ENCODE peak calls at places on chromosomes 6 and 20, in eight cellular contexts. J is upper lobe of right lung, Z is Peyer's patch, P is heart right ventricle, H is body of pancreas, Y is tibial artery, B is cardiac muscle cell, G is prostate gland. K is an unnamed sample.

GRCh38 chr6:112433457-112433856 is 86.3 kb downstream of the RFPL4B start:
- DNase-seq in J (no peak), Z (no peak), P (no peak), H (no peak), Y (no peak), B (no peak), G (peak; percentile 49), K (no peak)

GRCh38 chr6:12151433-12151820 is 138.7 kb upstream of the EDN1 start:
- DNase-seq in J (no peak), Z (no peak), P (no peak), H (no peak), Y (no peak), B (no peak), G (no peak), K (no peak)

GRCh38 chr20:57698191-57698866 is 11.5 kb downstream of the PMEPA1 start:
- DNase-seq in J (no peak), Z (peak; percentile 63), P (no peak), H (no peak), Y (no peak), B (no peak), G (no peak), K (no peak)

GRCh38 chr6:18155273-18155863 is at the start of gene KDM1B:
- DNase-seq in J (peak; percentile 100), Z (no peak), P (peak; percentile 99), H (peak; percentile 99), Y (peak; percentile 99), B (peak; percentile 99), G (no peak), K (peak; percentile 99)

GRCh38 chr6:144550392-144550791 is 265.3 kb downstream of the UTRN start:
- DNase-seq in J (no peak), Z (no peak), P (no peak), H (no peak), Y (no peak), B (no peak), G (no peak), K (no peak)

GRCh38 chr6:116210750-116211425 is 43.0 kb downstream of the TSPYL4 start:
- DNase-seq in J (no peak), Z (no peak), P (peak; percentile 71), H (no peak), Y (no peak), B (peak; percentile 13), G (peak; percentile 35), K (peak; percentile 72)

GRCh38 chr20:23302386-23302785 is 48.2 kb upstream of the NXT1 start:
- DNase-seq in J (no peak), Z (no peak), P (no peak), H (no peak), Y (no peak), B (no peak), G (no peak), K (no peak)

GRCh38 chr6:28634758-28635546 is 109.3 kb downstream of the GPX5 start:
- DNase-seq in J (no peak), Z (no peak), P (no peak), H (no peak), Y (no peak), B (peak; percentile 55), G (no peak), K (no peak)

GRCh38 chr20:43188861-43189613 is 669 bp downstream of the PTPRT start:
- DNase-seq in J (no peak), Z (no peak), P (no peak), H (no peak), Y (no peak), B (no peak), G (no peak), K (no peak)

GRCh38 chr20:17505664-17506517 is 25.3 kb downstream of the BFSP1 start:
- DNase-seq in J (no peak), Z (no peak), P (no peak), H (no peak), Y (no peak), B (no peak), G (no peak), K (no peak)

GRCh38 chr6:53735896-53736295 is 58.9 kb upstream of the LRRC1 start:
- DNase-seq in J (no peak), Z (no peak), P (no peak), H (no peak), Y (no peak), B (no peak), G (no peak), K (no peak)

GRCh38 chr6:124795879-124796838 is 166.1 kb upstream of the RNF217 start:
- DNase-seq in J (no peak), Z (no peak), P (peak; percentile 8), H (no peak), Y (no peak), B (peak; percentile 71), G (peak; percentile 11), K (peak; percentile 26)

GRCh38 chr6:43246301-43247114 is 3.2 kb downstream of the TTBK1 start:
- DNase-seq in J (peak; percentile 90), Z (no peak), P (peak; percentile 67), H (peak; percentile 65), Y (peak; percentile 76), B (peak; percentile 90), G (no peak), K (peak; percentile 76)

GRCh38 chr6:43243649-43244321 is 504 bp downstream of the TTBK1 start:
- DNase-seq in J (no peak), Z (no peak), P (no peak), H (no peak), Y (no peak), B (no peak), G (no peak), K (no peak)

GRCh38 chr6:43248107-43248506 is 4.8 kb downstream of the TTBK1 start:
- DNase-seq in J (no peak), Z (no peak), P (no peak), H (no peak), Y (no peak), B (no peak), G (no peak), K (no peak)

GRCh38 chr6:43248791-43249190 is 5.5 kb downstream of the TTBK1 start:
- DNase-seq in J (no peak), Z (no peak), P (no peak), H (no peak), Y (no peak), B (no peak), G (no peak), K (no peak)

DNA sequence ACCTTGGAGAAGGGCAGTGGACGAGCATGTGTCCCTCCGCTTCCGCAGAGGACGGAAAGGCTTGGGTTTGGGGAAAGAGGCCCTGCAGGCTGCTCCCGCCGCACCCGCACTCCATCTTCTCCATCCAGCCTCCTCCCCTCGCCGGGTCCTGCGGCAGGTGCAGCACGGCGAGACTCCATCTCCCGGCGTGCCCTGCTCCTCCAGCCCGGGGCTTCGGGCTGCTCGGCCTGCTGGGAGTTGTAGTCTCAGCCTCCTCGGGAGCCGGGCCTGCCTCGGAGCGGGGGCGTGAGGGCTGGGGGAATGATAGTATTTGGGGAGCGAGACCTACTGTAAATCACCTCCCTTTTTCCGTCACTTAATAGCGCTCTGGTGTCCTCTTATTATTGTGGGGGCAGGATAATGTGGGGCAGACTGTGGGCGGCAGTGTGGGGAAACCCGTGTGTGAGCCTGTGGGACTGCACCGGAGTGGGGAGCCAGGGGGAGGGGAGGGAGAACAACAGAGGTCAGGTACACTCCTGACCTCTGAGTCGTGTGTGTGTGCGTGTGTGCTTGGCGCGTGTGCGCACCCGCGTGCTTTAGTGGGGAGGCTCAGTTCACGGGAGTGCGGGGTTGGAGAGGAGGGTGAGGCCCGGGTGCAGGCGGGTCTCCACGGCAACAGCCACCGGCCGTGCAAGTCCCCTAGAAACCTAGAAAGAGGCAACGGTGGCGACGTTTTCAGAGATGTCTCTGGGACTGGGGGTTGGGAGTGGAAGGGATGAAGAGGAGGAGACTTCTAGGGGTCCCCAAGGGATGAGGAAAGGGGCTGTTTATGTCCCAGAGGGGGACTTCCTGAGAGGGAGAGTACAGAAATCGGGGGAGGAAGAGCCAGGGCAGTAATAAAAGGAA is 4.1 kb downstream of the TTBK1 start:
- DNase-seq in J (peak; percentile 93), Z (peak; percentile 83), P (peak; percentile 77), H (peak; percentile 78), Y (peak; percentile 84), B (peak; percentile 90), G (peak; percentile 48), K (peak; percentile 88)
- H3K27me3 ChIP-seq in J (peaks cover 28% of the 10 kb centered on the region), Z (no peaks in the 10 kb centered on the region), P (peaks cover 81% of the 10 kb centered on the region), H (peaks cover 10% of the 10 kb centered on the region), Y (no peaks in the 10 kb centered on the region), B (peaks cover 44% of the 10 kb centered on the region), G (peaks cover 5% of the 10 kb centered on the region), K (peaks cover 8% of the 10 kb centered on the region)

GRCh38 chr6:33384581-33385020 is 7.0 kb upstream of the KIFC1 start:
- DNase-seq in J (no peak), Z (no peak), P (no peak), H (no peak), Y (no peak), B (no peak), G (no peak), K (no peak)
- TF ChIP-seq CTCF in J (peak; percentile 31), Z (peak; percentile 17), P (no peak), H (no peak), Y (peak; percentile 30), B (peak; percentile 58), G (no peak), K (peak; percentile 11)

DNA sequence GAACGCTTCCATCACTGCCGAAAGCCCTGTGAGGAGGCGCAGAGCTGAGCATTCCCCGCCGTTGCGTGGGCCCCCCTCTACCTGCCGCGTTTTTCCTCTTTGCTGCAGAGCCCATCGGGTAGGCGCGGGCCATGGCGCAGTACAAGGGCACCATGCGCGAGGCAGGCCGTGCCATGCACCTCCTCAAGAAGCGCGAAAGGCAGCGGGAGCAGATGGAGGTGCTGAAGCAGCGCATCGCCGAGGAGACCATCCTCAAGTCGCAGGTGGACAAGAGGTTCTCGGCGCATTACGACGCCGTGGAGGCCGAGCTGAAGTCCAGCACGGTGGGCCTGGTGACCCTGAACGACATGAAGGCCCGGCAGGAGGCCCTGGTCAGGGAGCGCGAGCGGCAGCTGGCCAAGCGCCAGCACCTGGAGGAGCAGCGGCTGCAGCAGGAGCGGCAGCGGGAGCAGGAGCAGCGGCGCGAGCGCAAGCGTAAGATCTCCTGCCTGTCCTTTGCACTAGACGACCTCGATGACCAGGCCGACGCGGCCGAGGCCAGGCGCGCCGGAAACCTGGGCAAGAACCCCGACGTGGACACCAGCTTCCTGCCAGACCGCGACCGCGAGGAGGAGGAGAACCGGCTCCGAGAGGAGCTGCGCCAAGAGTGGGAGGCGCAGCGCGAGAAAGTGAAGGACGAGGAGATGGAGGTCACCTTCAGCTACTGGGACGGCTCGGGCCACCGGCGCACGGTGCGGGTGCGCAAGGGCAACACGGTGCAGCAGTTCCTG is 693 bp downstream of the FAM50B start:
- DNase-seq in J (peak; percentile 75), Z (no peak), P (no peak), H (peak; percentile 46), Y (no peak), B (no peak), G (no peak), K (no peak)
- H3K27ac ChIP-seq in J (peak overlapping the region; percentile 27), Z (peak overlapping the region; percentile 56), P (peak overlapping the region; percentile 69), H (peak overlapping the region; percentile 79), Y (peak overlapping the region; percentile 75), B (no peak overlapping the region), G (peak overlapping the region; percentile 47), K (peak overlapping the region; percentile 63)

DNA sequence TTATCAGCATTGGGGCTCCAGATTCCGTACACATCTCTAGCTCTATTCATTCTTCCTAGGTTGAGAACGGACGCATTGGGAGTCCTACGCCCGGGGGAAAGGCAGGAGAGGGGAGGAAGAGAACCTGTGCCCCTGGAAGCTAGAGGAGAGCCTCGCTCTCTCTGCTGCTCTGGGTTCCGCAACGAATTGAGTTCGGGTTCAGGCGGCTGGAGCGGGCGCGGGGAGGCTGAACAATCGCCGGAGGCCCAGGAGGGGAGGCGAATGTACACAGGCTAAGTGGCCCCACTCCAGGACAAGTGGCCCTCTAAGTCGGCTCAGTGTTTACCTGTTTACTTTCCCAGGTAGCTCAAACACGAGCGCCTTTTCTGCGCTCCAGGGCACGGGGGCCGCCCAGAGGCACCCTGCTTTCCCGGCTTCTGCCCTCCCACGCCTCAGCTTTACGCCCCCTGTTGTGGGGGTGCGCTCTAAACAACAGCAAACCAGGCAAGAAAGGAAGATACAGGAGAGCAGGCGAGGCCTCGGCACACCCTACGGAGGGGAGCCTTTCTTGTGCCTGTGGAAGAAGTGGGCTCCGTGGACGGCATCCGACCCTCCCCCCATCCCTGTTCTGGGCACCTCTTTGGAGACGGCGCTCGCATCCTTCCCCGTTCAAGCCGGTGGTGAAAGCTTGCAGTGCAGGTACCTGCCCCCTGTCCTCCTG is 4.6 kb upstream of the NKX2-2 start:
- DNase-seq in J (peak; percentile 86), Z (no peak), P (no peak), H (no peak), Y (no peak), B (no peak), G (no peak), K (no peak)
- H3K27me3 ChIP-seq in J (peaks cover 100% of the 10 kb centered on the region), Z (no peaks in the 10 kb centered on the region), P (peaks cover 100% of the 10 kb centered on the region), H (peaks cover 42% of the 10 kb centered on the region), Y (no peaks in the 10 kb centered on the region), B (peaks cover 100% of the 10 kb centered on the region), G (peaks cover 80% of the 10 kb centered on the region), K (peaks cover 100% of the 10 kb centered on the region)